ENCODE peak calls at places on chromosomes 16 and 17, in nine cellular contexts. One of them, this sample, is unnamed.
A peak's percentile ranks its signal among the peaks of the same experiment; 100 is the strongest.

GRCh38 chr17:57349533-57350227 is 93.4 kb downstream of the MSI2 start:
- DNase-seq in stimulated activated naive CD4-positive, alpha-beta T cell: no peak
- DNase-seq in activated gamma-delta T cell treated with Interleukin-2 at 50 U/mL for 16 hours: no peak
- DNase-seq in fibroblast of lung: no peak
- DNase-seq in stimulated activated CD4-positive, alpha-beta T cell treated with anti-CD3 and anti-CD28 coated beads, Interleukin-1b, Interleukin-23, amount 100 ng/mL, for 24 hours: no peak
- DNase-seq in ovary: no peak
- DNase-seq in GM23248: no peak
- DNase-seq in OCI-M1: no peak
- DNase-seq in choroid plexus epithelial cell: no peak
- DNase-seq in this sample: no peak

GRCh38 chr17:19238167-19238505 is 970 bp downstream of the EPN2 start:
- DNase-seq in activated gamma-delta T cell treated with Interleukin-2 at 50 U/mL for 16 hours: no peak
- DNase-seq in stimulated activated CD4-positive, alpha-beta T cell treated with anti-CD3 and anti-CD28 coated beads, Interleukin-1b, Interleukin-23, amount 100 ng/mL, for 24 hours: no peak
- DNase-seq in ovary: peak; percentile 39
- DNase-seq in choroid plexus epithelial cell: peak; percentile 12
- DNase-seq in stimulated activated naive CD4-positive, alpha-beta T cell: no peak
- DNase-seq in fibroblast of lung: no peak
- DNase-seq in OCI-M1: peak; percentile 5
- DNase-seq in GM23248: peak; percentile 65
- DNase-seq in this sample: no peak

GRCh38 chr17:6523330-6523729 is 33.0 kb downstream of the PITPNM3 start:
- DNase-seq in OCI-M1: no peak
- DNase-seq in ovary: no peak
- DNase-seq in activated gamma-delta T cell treated with Interleukin-2 at 50 U/mL for 16 hours: no peak
- DNase-seq in stimulated activated CD4-positive, alpha-beta T cell treated with anti-CD3 and anti-CD28 coated beads, Interleukin-1b, Interleukin-23, amount 100 ng/mL, for 24 hours: no peak
- DNase-seq in fibroblast of lung: peak; percentile 49
- DNase-seq in GM23248: peak; percentile 48
- DNase-seq in stimulated activated naive CD4-positive, alpha-beta T cell: no peak
- DNase-seq in choroid plexus epithelial cell: peak; percentile 68
- DNase-seq in this sample: no peak

GRCh38 chr16:87200637-87201036 is 116.6 kb downstream of the C16orf95 start:
- DNase-seq in stimulated activated naive CD4-positive, alpha-beta T cell: no peak
- DNase-seq in GM23248: peak; percentile 26
- DNase-seq in ovary: no peak
- DNase-seq in activated gamma-delta T cell treated with Interleukin-2 at 50 U/mL for 16 hours: no peak
- DNase-seq in choroid plexus epithelial cell: no peak
- DNase-seq in stimulated activated CD4-positive, alpha-beta T cell treated with anti-CD3 and anti-CD28 coated beads, Interleukin-1b, Interleukin-23, amount 100 ng/mL, for 24 hours: no peak
- DNase-seq in OCI-M1: no peak
- DNase-seq in fibroblast of lung: no peak
- DNase-seq in this sample: no peak

GRCh38 chr17:79029327-79030009 is 5.5 kb downstream of the C1QTNF1 start:
- DNase-seq in fibroblast of lung: no peak
- DNase-seq in GM23248: no peak
- DNase-seq in OCI-M1: no peak
- DNase-seq in activated gamma-delta T cell treated with Interleukin-2 at 50 U/mL for 16 hours: no peak
- DNase-seq in stimulated activated CD4-positive, alpha-beta T cell treated with anti-CD3 and anti-CD28 coated beads, Interleukin-1b, Interleukin-23, amount 100 ng/mL, for 24 hours: no peak
- DNase-seq in ovary: no peak
- DNase-seq in stimulated activated naive CD4-positive, alpha-beta T cell: no peak
- DNase-seq in choroid plexus epithelial cell: no peak
- DNase-seq in this sample: no peak

GRCh38 chr17:83111516-83112282 is 32.3 kb downstream of the METRNL start:
- DNase-seq in stimulated activated CD4-positive, alpha-beta T cell treated with anti-CD3 and anti-CD28 coated beads, Interleukin-1b, Interleukin-23, amount 100 ng/mL, for 24 hours: no peak
- DNase-seq in fibroblast of lung: no peak
- DNase-seq in OCI-M1: no peak
- DNase-seq in ovary: no peak
- DNase-seq in activated gamma-delta T cell treated with Interleukin-2 at 50 U/mL for 16 hours: no peak
- DNase-seq in stimulated activated naive CD4-positive, alpha-beta T cell: no peak
- DNase-seq in GM23248: no peak
- DNase-seq in choroid plexus epithelial cell: no peak
- DNase-seq in this sample: no peak

GRCh38 chr16:49415083-49415482 is 41.5 kb downstream of the C16orf78 start:
- DNase-seq in ovary: no peak
- DNase-seq in stimulated activated CD4-positive, alpha-beta T cell treated with anti-CD3 and anti-CD28 coated beads, Interleukin-1b, Interleukin-23, amount 100 ng/mL, for 24 hours: no peak
- DNase-seq in choroid plexus epithelial cell: no peak
- DNase-seq in activated gamma-delta T cell treated with Interleukin-2 at 50 U/mL for 16 hours: no peak
- DNase-seq in OCI-M1: no peak
- DNase-seq in GM23248: no peak
- DNase-seq in fibroblast of lung: no peak
- DNase-seq in stimulated activated naive CD4-positive, alpha-beta T cell: no peak
- DNase-seq in this sample: no peak

GRCh38 chr16:84931506-84931905 is 79.8 kb downstream of the ZDHHC7 start:
- DNase-seq in ovary: no peak
- DNase-seq in GM23248: peak; percentile 63
- DNase-seq in OCI-M1: no peak
- DNase-seq in fibroblast of lung: no peak
- DNase-seq in stimulated activated CD4-positive, alpha-beta T cell treated with anti-CD3 and anti-CD28 coated beads, Interleukin-1b, Interleukin-23, amount 100 ng/mL, for 24 hours: no peak
- DNase-seq in stimulated activated naive CD4-positive, alpha-beta T cell: no peak
- DNase-seq in choroid plexus epithelial cell: no peak
- DNase-seq in activated gamma-delta T cell treated with Interleukin-2 at 50 U/mL for 16 hours: no peak
- DNase-seq in this sample: no peak

GRCh38 chr17:17305282-17305801 is 2.2 kb downstream of the NT5M start:
- DNase-seq in OCI-M1: peak; percentile 91
- DNase-seq in stimulated activated CD4-positive, alpha-beta T cell treated with anti-CD3 and anti-CD28 coated beads, Interleukin-1b, Interleukin-23, amount 100 ng/mL, for 24 hours: no peak
- DNase-seq in ovary: no peak
- DNase-seq in fibroblast of lung: no peak
- DNase-seq in activated gamma-delta T cell treated with Interleukin-2 at 50 U/mL for 16 hours: peak; percentile 54
- DNase-seq in GM23248: no peak
- DNase-seq in choroid plexus epithelial cell: peak; percentile 23
- DNase-seq in stimulated activated naive CD4-positive, alpha-beta T cell: peak; percentile 6
- DNase-seq in this sample: no peak

GRCh38 chr17:47916489-47917208 is 20.6 kb downstream of the SP2 start:
- DNase-seq in activated gamma-delta T cell treated with Interleukin-2 at 50 U/mL for 16 hours: no peak
- DNase-seq in ovary: no peak
- DNase-seq in fibroblast of lung: no peak
- DNase-seq in stimulated activated CD4-positive, alpha-beta T cell treated with anti-CD3 and anti-CD28 coated beads, Interleukin-1b, Interleukin-23, amount 100 ng/mL, for 24 hours: no peak
- DNase-seq in OCI-M1: no peak
- DNase-seq in stimulated activated naive CD4-positive, alpha-beta T cell: no peak
- DNase-seq in GM23248: no peak
- DNase-seq in choroid plexus epithelial cell: no peak
- DNase-seq in this sample: no peak

GRCh38 chr16:9225527-9226316 is 134.3 kb downstream of the HAPSTR1 start:
- DNase-seq in GM23248: peak; percentile 22
- DNase-seq in choroid plexus epithelial cell: no peak
- DNase-seq in stimulated activated naive CD4-positive, alpha-beta T cell: no peak
- DNase-seq in stimulated activated CD4-positive, alpha-beta T cell treated with anti-CD3 and anti-CD28 coated beads, Interleukin-1b, Interleukin-23, amount 100 ng/mL, for 24 hours: no peak
- DNase-seq in fibroblast of lung: no peak
- DNase-seq in activated gamma-delta T cell treated with Interleukin-2 at 50 U/mL for 16 hours: no peak
- DNase-seq in OCI-M1: no peak
- DNase-seq in ovary: no peak
- DNase-seq in this sample: no peak

GRCh38 chr16:69089091-69089912 is 16.2 kb upstream of the HAS3 start:
- DNase-seq in ovary: no peak
- DNase-seq in stimulated activated naive CD4-positive, alpha-beta T cell: no peak
- DNase-seq in activated gamma-delta T cell treated with Interleukin-2 at 50 U/mL for 16 hours: no peak
- DNase-seq in OCI-M1: peak; percentile 77
- DNase-seq in choroid plexus epithelial cell: peak; percentile 41
- DNase-seq in stimulated activated CD4-positive, alpha-beta T cell treated with anti-CD3 and anti-CD28 coated beads, Interleukin-1b, Interleukin-23, amount 100 ng/mL, for 24 hours: no peak
- DNase-seq in fibroblast of lung: peak; percentile 53
- DNase-seq in GM23248: no peak
- DNase-seq in this sample: no peak

GRCh38 chr16:31480851-31481250 is 2.1 kb upstream of the SLC5A2 start:
- DNase-seq in stimulated activated naive CD4-positive, alpha-beta T cell: no peak
- DNase-seq in ovary: no peak
- DNase-seq in OCI-M1: peak; percentile 79
- DNase-seq in GM23248: no peak
- DNase-seq in choroid plexus epithelial cell: peak; percentile 27
- DNase-seq in activated gamma-delta T cell treated with Interleukin-2 at 50 U/mL for 16 hours: no peak
- DNase-seq in fibroblast of lung: no peak
- DNase-seq in stimulated activated CD4-positive, alpha-beta T cell treated with anti-CD3 and anti-CD28 coated beads, Interleukin-1b, Interleukin-23, amount 100 ng/mL, for 24 hours: no peak
- DNase-seq in this sample: no peak

GRCh38 chr16:78108451-78108850 is 9.0 kb downstream of the WWOX start:
- DNase-seq in stimulated activated CD4-positive, alpha-beta T cell treated with anti-CD3 and anti-CD28 coated beads, Interleukin-1b, Interleukin-23, amount 100 ng/mL, for 24 hours: no peak
- DNase-seq in OCI-M1: no peak
- DNase-seq in choroid plexus epithelial cell: no peak
- DNase-seq in stimulated activated naive CD4-positive, alpha-beta T cell: no peak
- DNase-seq in fibroblast of lung: no peak
- DNase-seq in activated gamma-delta T cell treated with Interleukin-2 at 50 U/mL for 16 hours: no peak
- DNase-seq in ovary: no peak
- DNase-seq in GM23248: no peak
- DNase-seq in this sample: no peak

GRCh38 chr17:77332034-77332971 is 191.5 kb downstream of the SEC14L1 start:
- DNase-seq in choroid plexus epithelial cell: peak; percentile 59
- DNase-seq in activated gamma-delta T cell treated with Interleukin-2 at 50 U/mL for 16 hours: peak; percentile 45
- DNase-seq in ovary: peak; percentile 8
- DNase-seq in stimulated activated CD4-positive, alpha-beta T cell treated with anti-CD3 and anti-CD28 coated beads, Interleukin-1b, Interleukin-23, amount 100 ng/mL, for 24 hours: no peak
- DNase-seq in fibroblast of lung: peak; percentile 26
- DNase-seq in GM23248: no peak
- DNase-seq in stimulated activated naive CD4-positive, alpha-beta T cell: peak; percentile 28
- DNase-seq in OCI-M1: no peak
- DNase-seq in this sample: no peak

GRCh38 chr17:33838281-33838680 is 416.8 kb upstream of the CCL2 start:
- DNase-seq in OCI-M1: no peak
- DNase-seq in stimulated activated CD4-positive, alpha-beta T cell treated with anti-CD3 and anti-CD28 coated beads, Interleukin-1b, Interleukin-23, amount 100 ng/mL, for 24 hours: no peak
- DNase-seq in stimulated activated naive CD4-positive, alpha-beta T cell: no peak
- DNase-seq in ovary: no peak
- DNase-seq in GM23248: no peak
- DNase-seq in fibroblast of lung: no peak
- DNase-seq in choroid plexus epithelial cell: no peak
- DNase-seq in activated gamma-delta T cell treated with Interleukin-2 at 50 U/mL for 16 hours: no peak
- DNase-seq in this sample: no peak

GRCh38 chr16:80889779-80890359 is 85.5 kb upstream of the CDYL2 start:
- DNase-seq in fibroblast of lung: no peak
- DNase-seq in activated gamma-delta T cell treated with Interleukin-2 at 50 U/mL for 16 hours: no peak
- DNase-seq in choroid plexus epithelial cell: no peak
- DNase-seq in stimulated activated naive CD4-positive, alpha-beta T cell: no peak
- DNase-seq in GM23248: no peak
- DNase-seq in ovary: no peak
- DNase-seq in stimulated activated CD4-positive, alpha-beta T cell treated with anti-CD3 and anti-CD28 coated beads, Interleukin-1b, Interleukin-23, amount 100 ng/mL, for 24 hours: no peak
- DNase-seq in OCI-M1: no peak
- DNase-seq in this sample: no peak

GRCh38 chr16:71781741-71782140 is 26.9 kb downstream of the AP1G1 start:
- DNase-seq in stimulated activated CD4-positive, alpha-beta T cell treated with anti-CD3 and anti-CD28 coated beads, Interleukin-1b, Interleukin-23, amount 100 ng/mL, for 24 hours: no peak
- DNase-seq in activated gamma-delta T cell treated with Interleukin-2 at 50 U/mL for 16 hours: no peak
- DNase-seq in stimulated activated naive CD4-positive, alpha-beta T cell: no peak
- DNase-seq in fibroblast of lung: peak; percentile 72
- DNase-seq in OCI-M1: no peak
- DNase-seq in choroid plexus epithelial cell: peak; percentile 65
- DNase-seq in GM23248: peak; percentile 44
- DNase-seq in ovary: no peak
- DNase-seq in this sample: no peak

GRCh38 chr16:85919271-85920267 is 20.6 kb downstream of the IRF8 start:
- DNase-seq in choroid plexus epithelial cell: no peak
- DNase-seq in stimulated activated CD4-positive, alpha-beta T cell treated with anti-CD3 and anti-CD28 coated beads, Interleukin-1b, Interleukin-23, amount 100 ng/mL, for 24 hours: no peak
- DNase-seq in ovary: no peak
- DNase-seq in fibroblast of lung: no peak
- DNase-seq in OCI-M1: no peak
- DNase-seq in stimulated activated naive CD4-positive, alpha-beta T cell: no peak
- DNase-seq in GM23248: no peak
- DNase-seq in activated gamma-delta T cell treated with Interleukin-2 at 50 U/mL for 16 hours: no peak
- DNase-seq in this sample: no peak

GRCh38 chr16:31460582-31461002 is 1.3 kb downstream of the ARMC5 start:
- DNase-seq in GM23248: peak; percentile 86
- DNase-seq in OCI-M1: peak; percentile 83
- DNase-seq in activated gamma-delta T cell treated with Interleukin-2 at 50 U/mL for 16 hours: no peak
- DNase-seq in fibroblast of lung: peak; percentile 50
- DNase-seq in stimulated activated CD4-positive, alpha-beta T cell treated with anti-CD3 and anti-CD28 coated beads, Interleukin-1b, Interleukin-23, amount 100 ng/mL, for 24 hours: no peak
- DNase-seq in ovary: no peak
- DNase-seq in stimulated activated naive CD4-positive, alpha-beta T cell: no peak
- DNase-seq in choroid plexus epithelial cell: peak; percentile 79
- DNase-seq in this sample: peak; percentile 67

GRCh38 chr17:55413825-55414489 is 7.7 kb downstream of the MMD start:
- DNase-seq in activated gamma-delta T cell treated with Interleukin-2 at 50 U/mL for 16 hours: no peak
- DNase-seq in GM23248: no peak
- DNase-seq in OCI-M1: no peak
- DNase-seq in stimulated activated CD4-positive, alpha-beta T cell treated with anti-CD3 and anti-CD28 coated beads, Interleukin-1b, Interleukin-23, amount 100 ng/mL, for 24 hours: no peak
- DNase-seq in stimulated activated naive CD4-positive, alpha-beta T cell: no peak
- DNase-seq in choroid plexus epithelial cell: no peak
- DNase-seq in ovary: no peak
- DNase-seq in fibroblast of lung: no peak
- DNase-seq in this sample: no peak

GRCh38 chr17:73284339-73284738 is 22.7 kb upstream of the CPSF4L start:
- DNase-seq in activated gamma-delta T cell treated with Interleukin-2 at 50 U/mL for 16 hours: no peak
- DNase-seq in choroid plexus epithelial cell: no peak
- DNase-seq in GM23248: no peak
- DNase-seq in stimulated activated naive CD4-positive, alpha-beta T cell: no peak
- DNase-seq in OCI-M1: no peak
- DNase-seq in stimulated activated CD4-positive, alpha-beta T cell treated with anti-CD3 and anti-CD28 coated beads, Interleukin-1b, Interleukin-23, amount 100 ng/mL, for 24 hours: no peak
- DNase-seq in fibroblast of lung: no peak
- DNase-seq in ovary: no peak
- DNase-seq in this sample: no peak

GRCh38 chr17:4550534-4551039 is 4.6 kb downstream of the MYBBP1A start:
- DNase-seq in fibroblast of lung: no peak
- DNase-seq in ovary: no peak
- DNase-seq in choroid plexus epithelial cell: no peak
- DNase-seq in OCI-M1: no peak
- DNase-seq in stimulated activated naive CD4-positive, alpha-beta T cell: no peak
- DNase-seq in stimulated activated CD4-positive, alpha-beta T cell treated with anti-CD3 and anti-CD28 coated beads, Interleukin-1b, Interleukin-23, amount 100 ng/mL, for 24 hours: no peak
- DNase-seq in activated gamma-delta T cell treated with Interleukin-2 at 50 U/mL for 16 hours: no peak
- DNase-seq in GM23248: no peak
- DNase-seq in this sample: no peak

GRCh38 chr16:54417384-54417783 is 130.8 kb upstream of the IRX3 start:
- DNase-seq in OCI-M1: no peak
- DNase-seq in stimulated activated CD4-positive, alpha-beta T cell treated with anti-CD3 and anti-CD28 coated beads, Interleukin-1b, Interleukin-23, amount 100 ng/mL, for 24 hours: no peak
- DNase-seq in GM23248: no peak
- DNase-seq in activated gamma-delta T cell treated with Interleukin-2 at 50 U/mL for 16 hours: no peak
- DNase-seq in ovary: no peak
- DNase-seq in fibroblast of lung: no peak
- DNase-seq in choroid plexus epithelial cell: no peak
- DNase-seq in stimulated activated naive CD4-positive, alpha-beta T cell: no peak
- DNase-seq in this sample: no peak

GRCh38 chr17:74846621-74847020 is 13.1 kb downstream of the GRIN2C start:
- DNase-seq in stimulated activated naive CD4-positive, alpha-beta T cell: no peak
- DNase-seq in fibroblast of lung: no peak
- DNase-seq in ovary: no peak
- DNase-seq in activated gamma-delta T cell treated with Interleukin-2 at 50 U/mL for 16 hours: no peak
- DNase-seq in stimulated activated CD4-positive, alpha-beta T cell treated with anti-CD3 and anti-CD28 coated beads, Interleukin-1b, Interleukin-23, amount 100 ng/mL, for 24 hours: no peak
- DNase-seq in choroid plexus epithelial cell: no peak
- DNase-seq in GM23248: no peak
- DNase-seq in OCI-M1: no peak
- DNase-seq in this sample: no peak

GRCh38 chr17:549197-550040 is 165.2 kb downstream of the VPS53 start:
- DNase-seq in activated gamma-delta T cell treated with Interleukin-2 at 50 U/mL for 16 hours: no peak
- DNase-seq in OCI-M1: no peak
- DNase-seq in ovary: no peak
- DNase-seq in GM23248: peak; percentile 80
- DNase-seq in fibroblast of lung: peak; percentile 87
- DNase-seq in stimulated activated CD4-positive, alpha-beta T cell treated with anti-CD3 and anti-CD28 coated beads, Interleukin-1b, Interleukin-23, amount 100 ng/mL, for 24 hours: no peak
- DNase-seq in choroid plexus epithelial cell: peak; percentile 63
- DNase-seq in stimulated activated naive CD4-positive, alpha-beta T cell: no peak
- DNase-seq in this sample: no peak

GRCh38 chr17:79783891-79784290 is 5.9 kb downstream of the CBX2 start:
- DNase-seq in GM23248: no peak
- DNase-seq in fibroblast of lung: no peak
- DNase-seq in ovary: no peak
- DNase-seq in choroid plexus epithelial cell: no peak
- DNase-seq in activated gamma-delta T cell treated with Interleukin-2 at 50 U/mL for 16 hours: no peak
- DNase-seq in OCI-M1: no peak
- DNase-seq in stimulated activated naive CD4-positive, alpha-beta T cell: no peak
- DNase-seq in stimulated activated CD4-positive, alpha-beta T cell treated with anti-CD3 and anti-CD28 coated beads, Interleukin-1b, Interleukin-23, amount 100 ng/mL, for 24 hours: no peak
- DNase-seq in this sample: no peak

GRCh38 chr17:80795737-80796136 is 195.9 kb upstream of the CHMP6 start:
- DNase-seq in stimulated activated CD4-positive, alpha-beta T cell treated with anti-CD3 and anti-CD28 coated beads, Interleukin-1b, Interleukin-23, amount 100 ng/mL, for 24 hours: no peak
- DNase-seq in stimulated activated naive CD4-positive, alpha-beta T cell: no peak
- DNase-seq in OCI-M1: no peak
- DNase-seq in fibroblast of lung: peak; percentile 19
- DNase-seq in ovary: peak; percentile 41
- DNase-seq in choroid plexus epithelial cell: peak; percentile 15
- DNase-seq in activated gamma-delta T cell treated with Interleukin-2 at 50 U/mL for 16 hours: no peak
- DNase-seq in GM23248: no peak
- DNase-seq in this sample: no peak

GRCh38 chr16:1150511-1150982 is 2.4 kb upstream of the CACNA1H start:
- DNase-seq in fibroblast of lung: peak; percentile 13
- DNase-seq in activated gamma-delta T cell treated with Interleukin-2 at 50 U/mL for 16 hours: no peak
- DNase-seq in stimulated activated CD4-positive, alpha-beta T cell treated with anti-CD3 and anti-CD28 coated beads, Interleukin-1b, Interleukin-23, amount 100 ng/mL, for 24 hours: no peak
- DNase-seq in ovary: peak; percentile 65
- DNase-seq in choroid plexus epithelial cell: peak; percentile 40
- DNase-seq in OCI-M1: peak; percentile 3
- DNase-seq in GM23248: peak; percentile 59
- DNase-seq in stimulated activated naive CD4-positive, alpha-beta T cell: no peak
- DNase-seq in this sample: no peak

GRCh38 chr17:51050291-51051033 is 70.2 kb downstream of the SPAG9 start:
- DNase-seq in activated gamma-delta T cell treated with Interleukin-2 at 50 U/mL for 16 hours: no peak
- DNase-seq in OCI-M1: no peak
- DNase-seq in stimulated activated naive CD4-positive, alpha-beta T cell: no peak
- DNase-seq in ovary: no peak
- DNase-seq in stimulated activated CD4-positive, alpha-beta T cell treated with anti-CD3 and anti-CD28 coated beads, Interleukin-1b, Interleukin-23, amount 100 ng/mL, for 24 hours: no peak
- DNase-seq in fibroblast of lung: peak; percentile 23
- DNase-seq in choroid plexus epithelial cell: no peak
- DNase-seq in GM23248: peak; percentile 54
- DNase-seq in this sample: no peak

GRCh38 chr16:72244853-72245252 is 72.9 kb upstream of the PMFBP1 start:
- DNase-seq in fibroblast of lung: no peak
- DNase-seq in stimulated activated CD4-positive, alpha-beta T cell treated with anti-CD3 and anti-CD28 coated beads, Interleukin-1b, Interleukin-23, amount 100 ng/mL, for 24 hours: no peak
- DNase-seq in activated gamma-delta T cell treated with Interleukin-2 at 50 U/mL for 16 hours: no peak
- DNase-seq in OCI-M1: no peak
- DNase-seq in ovary: no peak
- DNase-seq in GM23248: no peak
- DNase-seq in stimulated activated naive CD4-positive, alpha-beta T cell: no peak
- DNase-seq in choroid plexus epithelial cell: peak; percentile 17
- DNase-seq in this sample: no peak